ENCODE peak calls at places on chromosomes 7 and 10, in seven cellular contexts. O is GM12878; U is CD4-positive, alpha-beta memory T cell; C is bronchial epithelial cell; I is HCT116; X is H7; P is brain microvascular endothelial cell. S is an unnamed sample.

GRCh38 chr10:118590334-118590733 is 5.1 kb downstream of the PRLHR start:
- DNase-seq in C (peak), P (no peak), X (no peak), O (no peak), I (no peak), U (no peak), S (no peak)

GRCh38 chr10:57015187-57015586 is 654.1 kb upstream of the ZWINT start:
- DNase-seq in X (no peak), U (no peak), C (no peak), O (no peak), P (no peak), I (no peak), S (no peak)

GRCh38 chr7:81956520-81956919 is 186.7 kb upstream of the HGF start:
- DNase-seq in O (peak), C (peak), I (peak), X (peak), U (no peak), P (peak), S (no peak)

GRCh38 chr7:45576249-45576929 is 2.2 kb downstream of the ADCY1 start:
- DNase-seq in U (no peak), C (no peak), I (no peak), P (no peak), O (no peak), X (peak), S (no peak)

GRCh38 chr7:24428676-24429075 is 144.6 kb upstream of the PALS2 start:
- DNase-seq in P (no peak), I (no peak), C (no peak), O (no peak), U (no peak), X (no peak), S (no peak)

GRCh38 chr10:36738738-36739431 is 386.5 kb upstream of the ANKRD30A start:
- DNase-seq in C (peak), X (no peak), O (no peak), P (no peak), U (no peak), I (no peak), S (no peak)

GRCh38 chr10:81116990-81117389 is 579.3 kb downstream of the SH2D4B start:
- DNase-seq in O (no peak), C (peak), U (no peak), X (peak), I (no peak), P (no peak), S (no peak)

GRCh38 chr10:59176241-59177030 is at the start of gene PHYHIPL:
- DNase-seq in I (no peak), X (peak), C (no peak), O (no peak), P (peak), U (peak), S (no peak)

GRCh38 chr10:35959103-35959740 is 317.1 kb upstream of the FZD8 start:
- DNase-seq in X (no peak), O (no peak), P (no peak), I (no peak), C (no peak), U (no peak), S (no peak)

GRCh38 chr10:73590881-73591577 is at the start of gene USP54:
- DNase-seq in O (no peak), I (peak), C (peak), X (peak), P (peak), U (no peak), S (peak)

GRCh38 chr10:5532618-5533097 is 7.9 kb downstream of the CALML3 start:
- DNase-seq in U (no peak), P (no peak), I (no peak), C (no peak), O (no peak), X (no peak), S (no peak)

GRCh38 chr7:112821345-112821744 is 31.2 kb upstream of the TMEM168 start:
- DNase-seq in X (no peak), C (no peak), U (no peak), I (no peak), P (no peak), O (no peak), S (no peak)

GRCh38 chr10:127889605-127890195 is 3.0 kb downstream of the CLRN3 start:
- DNase-seq in X (no peak), P (peak), U (no peak), C (peak), O (no peak), I (no peak), S (peak)

GRCh38 chr7:65820287-65820950 is 52.5 kb upstream of the VKORC1L1 start:
- DNase-seq in I (no peak), X (peak), O (no peak), C (no peak), U (no peak), P (no peak), S (no peak)

GRCh38 chr10:117162093-117163021 is 24.3 kb upstream of the VAX1 start:
- DNase-seq in C (no peak), P (no peak), I (no peak), O (no peak), X (peak), U (no peak), S (no peak)

GRCh38 chr7:22725585-22725984 is 1.4 kb upstream of the IL6 start:
- DNase-seq in I (peak), P (peak), O (no peak), C (no peak), U (no peak), X (no peak), S (peak)

GRCh38 chr10:80407836-80408197 is 534 bp upstream of the PRXL2A start:
- DNase-seq in P (no peak), I (peak), U (no peak), X (peak), C (peak), O (no peak), S (peak)

GRCh38 chr10:86366033-86366901 is at the start of gene GRID1:
- DNase-seq in P (no peak), U (no peak), O (no peak), X (peak), I (no peak), C (no peak), S (peak)

GRCh38 chr10:99005254-99005653 is 230.4 kb downstream of the HPSE2 start:
- DNase-seq in X (no peak), P (no peak), C (no peak), I (no peak), O (no peak), U (no peak), S (no peak)

GRCh38 chr10:127293640-127294039 is 97.2 kb upstream of the INSYN2A start:
- DNase-seq in P (no peak), X (no peak), U (peak), C (no peak), O (no peak), I (no peak), S (no peak)

GRCh38 chr7:43585521-43585920 is 2.6 kb downstream of the STK17A start:
- DNase-seq in X (no peak), I (no peak), U (no peak), P (no peak), O (no peak), C (peak), S (no peak)

DNA sequence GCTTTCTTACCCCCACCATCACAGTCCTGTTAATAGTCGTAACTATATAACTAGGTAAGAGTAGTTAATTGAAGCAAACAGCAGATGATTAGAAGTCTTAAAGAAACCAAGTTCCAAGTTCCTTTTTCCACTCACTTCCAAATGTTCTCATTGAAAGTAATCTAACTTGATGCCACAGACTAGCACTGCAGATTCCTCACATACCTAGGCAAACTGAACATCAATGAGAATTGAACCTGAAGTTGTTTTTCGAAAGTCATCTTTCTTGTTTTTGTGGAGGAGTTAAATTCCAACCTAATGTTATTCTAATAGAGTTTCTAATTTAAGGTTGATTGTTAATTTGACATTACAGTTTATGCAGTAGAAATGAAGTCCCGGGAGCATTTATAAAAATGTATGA is 5.5 kb downstream of the PRKG1 start:
- DNase-seq in O (no peak), X (no peak), C (no peak), U (no peak), I (no peak), P (no peak), S (no peak)
- H3K4me3 ChIP-seq in O (no peak), X (no peak), C (no peak), U (no peak), I (no peak), P (no peak), S (no peak)

GRCh38 chr7:47743898-47744612 is 162.1 kb upstream of the TNS3 start:
- DNase-seq in P (no peak), I (no peak), C (no peak), O (no peak), U (no peak), X (peak), S (no peak)

GRCh38 chr7:47741984-47742383 is 160.1 kb upstream of the TNS3 start:
- DNase-seq in P (no peak), I (no peak), X (no peak), O (no peak), C (no peak), U (no peak), S (no peak)

GRCh38 chr7:47747160-47747559 is 165.2 kb upstream of the TNS3 start:
- DNase-seq in C (no peak), I (no peak), X (no peak), P (no peak), O (no peak), U (no peak), S (no peak)

GRCh38 chr7:47746468-47746867 is 164.6 kb upstream of the TNS3 start:
- DNase-seq in I (no peak), O (no peak), C (no peak), X (no peak), U (no peak), P (no peak), S (no peak)

DNA sequence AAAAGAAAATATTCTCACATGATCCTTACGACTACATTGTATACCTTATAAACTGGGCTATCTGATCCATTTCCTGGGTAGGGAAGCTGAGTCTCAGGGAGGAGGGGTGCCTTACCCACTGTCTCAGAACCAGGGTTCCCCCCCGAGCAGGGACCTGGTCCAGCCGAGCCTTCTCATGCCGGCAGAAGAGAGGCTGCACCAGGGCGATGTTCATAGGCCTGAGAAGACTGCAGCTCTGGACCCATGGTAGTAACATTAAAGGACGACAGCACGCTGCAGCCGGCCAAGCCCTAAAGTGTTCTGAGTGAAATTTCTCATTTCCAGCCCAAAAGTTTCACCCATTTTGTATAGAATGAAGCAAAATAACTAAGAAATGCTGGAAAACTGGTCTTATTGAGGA is 163.0 kb upstream of the TNS3 start:
- DNase-seq in X (no peak), I (no peak), O (no peak), C (no peak), U (no peak), P (no peak), S (no peak)
- H3K4me3 ChIP-seq in X (no peak), I (no peak), O (no peak), C (no peak), U (no peak), P (no peak), S (no peak)

GRCh38 chr7:27145167-27145883 is 1.8 kb upstream of the HOXA5 start:
- DNase-seq in C (no peak), O (no peak), X (peak), P (no peak), U (no peak), I (no peak), S (no peak)
- H3K4me3 ChIP-seq in C (no peak), O (no peak), X (no peak), P (no peak), U (no peak), I (no peak), S (no peak)

GRCh38 chr10:4050061-4050460 is 265.1 kb upstream of the KLF6 start:
- DNase-seq in C (no peak), X (no peak), I (no peak), P (no peak), O (no peak), U (no peak), S (no peak)

GRCh38 chr10:4046030-4046429 is 261.0 kb upstream of the KLF6 start:
- DNase-seq in X (no peak), P (no peak), C (no peak), O (no peak), I (no peak), U (no peak), S (no peak)

GRCh38 chr10:4046722-4047354 is 261.8 kb upstream of the KLF6 start:
- DNase-seq in I (no peak), U (no peak), X (no peak), O (no peak), P (no peak), C (no peak), S (no peak)

GRCh38 chr10:4051011-4051407 is 266.0 kb upstream of the KLF6 start:
- DNase-seq in C (peak), P (no peak), I (no peak), U (no peak), O (no peak), X (no peak), S (no peak)

DNA sequence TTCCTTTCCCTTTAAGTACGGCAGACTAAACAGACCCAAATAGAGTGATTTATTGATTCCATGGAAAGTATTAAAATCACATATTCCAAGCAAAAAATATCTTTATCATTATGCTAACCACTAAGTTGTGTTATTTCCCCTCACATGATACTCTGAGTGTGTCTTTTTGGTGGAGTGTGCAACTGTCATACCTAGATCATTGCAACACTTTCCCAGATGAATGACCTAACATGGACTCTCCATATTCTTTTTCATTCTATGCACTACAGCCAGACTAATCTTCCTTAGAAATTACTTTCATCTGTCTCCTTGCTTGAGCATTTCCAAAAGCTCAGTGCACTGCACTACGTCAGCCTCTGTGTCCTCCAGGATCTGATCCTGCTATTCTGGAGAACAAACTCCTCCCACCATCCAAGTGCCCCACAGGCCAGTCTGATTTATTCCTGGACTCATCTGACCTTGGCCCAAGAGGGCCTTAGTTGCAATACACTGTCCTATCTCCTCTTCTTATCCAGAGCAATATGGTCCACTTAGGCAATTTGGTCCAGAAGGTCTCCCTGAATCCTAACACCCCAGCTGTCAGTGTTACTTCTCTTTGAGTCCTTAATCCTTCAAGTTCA is 263.3 kb upstream of the KLF6 start:
- DNase-seq in O (no peak), I (no peak), C (no peak), U (no peak), X (no peak), P (no peak), S (no peak)
- H3K4me3 ChIP-seq in O (no peak), I (no peak), C (no peak), U (no peak), X (no peak), P (no peak), S (no peak)

DNA sequence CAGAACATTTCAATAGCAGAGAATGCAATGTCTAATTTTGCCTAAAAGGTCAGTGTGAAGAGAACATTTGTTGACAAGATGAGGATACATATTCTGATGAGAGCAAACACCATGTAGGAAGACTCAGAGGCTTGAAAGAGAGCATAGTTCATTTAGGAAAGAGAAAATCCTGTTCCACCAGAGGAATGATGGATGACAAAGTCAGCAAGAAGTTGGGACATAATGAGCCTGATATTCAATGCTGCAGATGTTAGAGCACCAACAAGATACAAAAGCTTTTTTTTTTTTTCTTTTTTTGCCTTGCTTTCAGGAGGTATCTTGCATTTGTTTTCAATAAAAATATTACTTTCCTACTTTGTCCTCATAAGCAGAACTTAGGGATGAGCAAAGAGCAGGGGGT is 952.0 kb upstream of the C7orf33 start:
- DNase-seq in X (no peak), P (no peak), I (no peak), C (no peak), U (no peak), O (no peak), S (no peak)
- H3K4me3 ChIP-seq in X (no peak), P (no peak), I (no peak), C (no peak), U (no peak), O (no peak), S (no peak)

GRCh38 chr10:24465124-24465874 is 256.4 kb downstream of the KIAA1217 start:
- DNase-seq in O (no peak), X (no peak), P (peak), U (no peak), C (peak), I (no peak), S (peak)
- H3K4me3 ChIP-seq in O (no peak), X (no peak), P (no peak), U (no peak), C (peak), I (peak), S (no peak)

GRCh38 chr10:91340613-91341362 is 69.4 kb upstream of the HECTD2 start:
- DNase-seq in U (no peak), I (no peak), X (no peak), P (peak), C (peak), O (no peak), S (peak)
- H3K4me3 ChIP-seq in U (no peak), I (no peak), X (no peak), P (no peak), C (no peak), O (no peak), S (no peak)

GRCh38 chr7:73703985-73704639 is 15.4 kb downstream of the STX1A start:
- DNase-seq in U (no peak), O (no peak), C (peak), P (peak), X (peak), I (no peak), S (no peak)

GRCh38 chr7:73704640-73705550 is 14.6 kb downstream of the STX1A start:
- DNase-seq in I (no peak), X (peak), C (peak), U (no peak), P (peak), O (no peak), S (no peak)

GRCh38 chr7:73702665-73703064 is 16.8 kb downstream of the STX1A start:
- DNase-seq in C (no peak), X (peak), U (no peak), O (no peak), I (no peak), P (no peak), S (no peak)

GRCh38 chr7:73703225-73703624 is 16.2 kb downstream of the STX1A start:
- DNase-seq in X (peak), U (no peak), I (no peak), O (no peak), C (no peak), P (no peak), S (no peak)

DNA sequence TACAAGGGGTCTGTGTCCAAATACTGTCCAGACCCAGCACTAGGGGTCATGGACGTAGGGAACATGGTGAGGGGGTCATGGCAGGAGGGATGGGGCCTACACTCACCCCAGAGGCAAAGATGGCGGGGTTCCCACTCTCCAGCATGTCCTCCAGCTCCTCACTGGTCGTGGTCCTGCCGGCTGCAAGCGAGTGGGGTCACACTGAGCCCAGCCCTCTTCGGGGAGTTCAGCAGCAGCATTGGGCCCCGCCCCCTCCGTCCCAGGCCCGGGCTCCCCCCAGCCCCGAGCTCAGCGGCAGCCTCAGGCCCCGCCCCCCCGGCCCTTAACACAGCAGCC is 15.9 kb downstream of the STX1A start:
- DNase-seq in U (no peak), I (no peak), C (no peak), O (no peak), P (no peak), X (no peak), S (no peak)
- H3K4me3 ChIP-seq in U (no peak), I (no peak), C (no peak), O (no peak), P (no peak), X (peak), S (no peak)

S was measured in SJSA1.